ENCODE peak calls at places on chromosomes 12 and 14, in seven cellular contexts. One of them, this sample, is unnamed.

GRCh38 chr12:116717466-116718457 is 20.1 kb downstream of the SPRING1 start:
- DNase-seq in GM10248: no peak
- DNase-seq in transverse colon: peak
- DNase-seq in dorsolateral prefrontal cortex: peak
- DNase-seq in uterus: peak
- DNase-seq in A549: no peak
- DNase-seq in astrocyte of the cerebellum: peak
- DNase-seq in this sample: no peak

GRCh38 chr12:69897744-69898143 is 72.7 kb downstream of the MYRFL start:
- DNase-seq in GM10248: no peak
- DNase-seq in transverse colon: no peak
- DNase-seq in dorsolateral prefrontal cortex: peak
- DNase-seq in uterus: no peak
- DNase-seq in A549: no peak
- DNase-seq in astrocyte of the cerebellum: peak
- DNase-seq in this sample: no peak

GRCh38 chr12:78088391-78088832 is 257.7 kb downstream of the NAV3 start:
- DNase-seq in GM10248: peak
- DNase-seq in transverse colon: no peak
- DNase-seq in dorsolateral prefrontal cortex: no peak
- DNase-seq in uterus: no peak
- DNase-seq in A549: peak
- DNase-seq in astrocyte of the cerebellum: no peak
- DNase-seq in this sample: no peak

GRCh38 chr14:90819734-90820393 is 3.6 kb upstream of the TTC7B start:
- DNase-seq in GM10248: no peak
- DNase-seq in transverse colon: no peak
- DNase-seq in dorsolateral prefrontal cortex: no peak
- DNase-seq in uterus: no peak
- DNase-seq in A549: no peak
- DNase-seq in astrocyte of the cerebellum: no peak
- DNase-seq in this sample: no peak

GRCh38 chr12:77190022-77190421 is 124.7 kb upstream of the E2F7 start:
- DNase-seq in GM10248: no peak
- DNase-seq in transverse colon: no peak
- DNase-seq in dorsolateral prefrontal cortex: no peak
- DNase-seq in uterus: no peak
- DNase-seq in A549: no peak
- DNase-seq in astrocyte of the cerebellum: peak
- DNase-seq in this sample: no peak

GRCh38 chr14:21833836-21834235 is 160.2 kb upstream of the OR4E1 start:
- DNase-seq in GM10248: no peak
- DNase-seq in transverse colon: no peak
- DNase-seq in dorsolateral prefrontal cortex: no peak
- DNase-seq in uterus: no peak
- DNase-seq in A549: no peak
- DNase-seq in astrocyte of the cerebellum: no peak
- DNase-seq in this sample: no peak

GRCh38 chr12:3717283-3717974 is 35.5 kb downstream of the CRACR2A start:
- DNase-seq in GM10248: no peak
- DNase-seq in transverse colon: peak
- DNase-seq in dorsolateral prefrontal cortex: no peak
- DNase-seq in uterus: no peak
- DNase-seq in A549: no peak
- DNase-seq in astrocyte of the cerebellum: no peak
- DNase-seq in this sample: no peak

GRCh38 chr14:24911324-24912095 is 138.4 kb downstream of the STXBP6 start:
- DNase-seq in GM10248: no peak
- DNase-seq in transverse colon: no peak
- DNase-seq in dorsolateral prefrontal cortex: no peak
- DNase-seq in uterus: peak
- DNase-seq in A549: peak
- DNase-seq in astrocyte of the cerebellum: peak
- DNase-seq in this sample: no peak

GRCh38 chr12:93783827-93784226 is 106.7 kb downstream of the CRADD start:
- DNase-seq in GM10248: no peak
- DNase-seq in transverse colon: no peak
- DNase-seq in dorsolateral prefrontal cortex: no peak
- DNase-seq in uterus: no peak
- DNase-seq in A549: no peak
- DNase-seq in astrocyte of the cerebellum: no peak
- DNase-seq in this sample: no peak

GRCh38 chr12:107903377-107904061 is 129.0 kb downstream of the ASCL4 start:
- DNase-seq in GM10248: peak
- DNase-seq in transverse colon: peak
- DNase-seq in dorsolateral prefrontal cortex: peak
- DNase-seq in uterus: no peak
- DNase-seq in A549: peak
- DNase-seq in astrocyte of the cerebellum: no peak
- DNase-seq in this sample: peak

GRCh38 chr14:59407246-59407615 is 57.9 kb downstream of the GPR135 start:
- DNase-seq in GM10248: no peak
- DNase-seq in transverse colon: no peak
- DNase-seq in dorsolateral prefrontal cortex: no peak
- DNase-seq in uterus: no peak
- DNase-seq in A549: no peak
- DNase-seq in astrocyte of the cerebellum: peak
- DNase-seq in this sample: no peak

GRCh38 chr12:70853326-70853725 is 67.2 kb downstream of the PTPRR start:
- DNase-seq in GM10248: no peak
- DNase-seq in transverse colon: no peak
- DNase-seq in dorsolateral prefrontal cortex: no peak
- DNase-seq in uterus: peak
- DNase-seq in A549: no peak
- DNase-seq in astrocyte of the cerebellum: peak
- DNase-seq in this sample: no peak

GRCh38 chr12:88501976-88502938 is 78.0 kb downstream of the KITLG start:
- DNase-seq in GM10248: no peak
- DNase-seq in transverse colon: no peak
- DNase-seq in dorsolateral prefrontal cortex: no peak
- DNase-seq in uterus: no peak
- DNase-seq in A549: no peak
- DNase-seq in astrocyte of the cerebellum: no peak
- DNase-seq in this sample: no peak

GRCh38 chr14:22391908-22392307 is 197.1 kb downstream of the DAD1 start:
- DNase-seq in GM10248: peak
- DNase-seq in transverse colon: peak
- DNase-seq in dorsolateral prefrontal cortex: peak
- DNase-seq in uterus: peak
- DNase-seq in A549: peak
- DNase-seq in astrocyte of the cerebellum: peak
- DNase-seq in this sample: no peak

GRCh38 chr14:28142400-28143015 is 624.1 kb upstream of the FOXG1 start:
- DNase-seq in GM10248: no peak
- DNase-seq in transverse colon: no peak
- DNase-seq in dorsolateral prefrontal cortex: peak
- DNase-seq in uterus: no peak
- DNase-seq in A549: peak
- DNase-seq in astrocyte of the cerebellum: peak
- DNase-seq in this sample: no peak

GRCh38 chr14:39432619-39433451 is 602 bp upstream of the FBXO33 start:
- DNase-seq in GM10248: peak
- DNase-seq in transverse colon: peak
- DNase-seq in dorsolateral prefrontal cortex: peak
- DNase-seq in uterus: peak
- DNase-seq in A549: peak
- DNase-seq in astrocyte of the cerebellum: peak
- DNase-seq in this sample: peak

GRCh38 chr12:179131-179884 is 34.6 kb downstream of the SLC6A12 start:
- DNase-seq in GM10248: no peak
- DNase-seq in transverse colon: no peak
- DNase-seq in dorsolateral prefrontal cortex: no peak
- DNase-seq in uterus: no peak
- DNase-seq in A549: no peak
- DNase-seq in astrocyte of the cerebellum: peak
- DNase-seq in this sample: no peak

GRCh38 chr12:72673853-72674252 is 401.7 kb downstream of the TRHDE start:
- DNase-seq in GM10248: peak
- DNase-seq in transverse colon: no peak
- DNase-seq in dorsolateral prefrontal cortex: no peak
- DNase-seq in uterus: no peak
- DNase-seq in A549: no peak
- DNase-seq in astrocyte of the cerebellum: no peak
- DNase-seq in this sample: no peak

GRCh38 chr14:100140452-100141132 is 18.9 kb downstream of the DEGS2 start:
- DNase-seq in GM10248: no peak
- DNase-seq in transverse colon: no peak
- DNase-seq in dorsolateral prefrontal cortex: no peak
- DNase-seq in uterus: no peak
- DNase-seq in A549: peak
- DNase-seq in astrocyte of the cerebellum: no peak
- DNase-seq in this sample: no peak
- TF ChIP-seq CTCF in GM10248: no peak
- TF ChIP-seq CTCF in transverse colon: no peak
- TF ChIP-seq CTCF in dorsolateral prefrontal cortex: no peak
- TF ChIP-seq CTCF in uterus: no peak
- TF ChIP-seq CTCF in A549: no peak
- TF ChIP-seq CTCF in astrocyte of the cerebellum: peak
- TF ChIP-seq CTCF in this sample: no peak

DNA sequence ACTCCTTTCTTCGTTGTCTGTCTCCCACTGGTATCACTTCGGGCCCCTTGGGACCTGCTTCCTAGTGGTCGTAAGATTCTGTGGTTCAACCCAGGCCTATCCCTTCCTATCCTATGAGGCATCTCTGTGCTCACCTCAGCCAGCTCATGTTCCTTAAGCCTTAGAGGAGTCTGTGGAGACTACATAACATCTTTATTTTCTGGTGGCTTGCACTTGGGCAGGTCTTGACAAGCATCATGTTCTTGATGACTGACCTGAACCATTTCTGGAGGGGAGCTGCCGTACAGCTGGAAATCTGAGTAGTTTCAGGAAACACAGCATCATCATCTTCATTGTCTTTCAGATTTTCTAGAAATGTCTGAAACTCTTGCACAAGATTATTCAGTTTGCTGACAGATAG is 69.3 kb downstream of the PPFIBP1 start:
- DNase-seq in GM10248: no peak
- DNase-seq in transverse colon: no peak
- DNase-seq in dorsolateral prefrontal cortex: no peak
- DNase-seq in uterus: no peak
- DNase-seq in A549: no peak
- DNase-seq in astrocyte of the cerebellum: no peak
- DNase-seq in this sample: no peak
- TF ChIP-seq CTCF in GM10248: no peak
- TF ChIP-seq CTCF in transverse colon: no peak
- TF ChIP-seq CTCF in dorsolateral prefrontal cortex: no peak
- TF ChIP-seq CTCF in uterus: no peak
- TF ChIP-seq CTCF in A549: no peak
- TF ChIP-seq CTCF in astrocyte of the cerebellum: no peak
- TF ChIP-seq CTCF in this sample: no peak

DNA sequence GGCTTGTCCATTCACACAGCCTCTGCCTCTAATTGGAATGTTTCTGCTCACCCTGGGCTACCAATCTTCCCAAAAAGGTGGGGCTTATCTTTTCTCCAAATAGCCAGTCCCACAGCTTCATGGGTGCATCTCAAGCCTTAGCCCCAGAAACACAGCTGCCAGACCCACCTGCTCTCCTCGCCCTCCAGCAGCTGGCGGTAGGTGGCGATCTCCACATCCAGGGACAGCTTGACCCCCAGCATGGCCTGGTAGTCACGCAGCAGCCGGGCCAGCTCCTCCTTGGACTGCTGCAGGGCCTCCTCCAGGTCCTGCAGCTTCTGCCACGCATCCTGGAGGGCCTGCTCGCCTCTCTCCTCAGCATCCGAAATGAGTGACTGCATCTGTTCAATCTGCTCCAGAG is 11.1 kb downstream of the KRT77 start:
- DNase-seq in GM10248: no peak
- DNase-seq in transverse colon: no peak
- DNase-seq in dorsolateral prefrontal cortex: no peak
- DNase-seq in uterus: no peak
- DNase-seq in A549: peak
- DNase-seq in astrocyte of the cerebellum: no peak
- DNase-seq in this sample: no peak
- TF ChIP-seq CTCF in GM10248: no peak
- TF ChIP-seq CTCF in transverse colon: no peak
- TF ChIP-seq CTCF in dorsolateral prefrontal cortex: no peak
- TF ChIP-seq CTCF in uterus: no peak
- TF ChIP-seq CTCF in A549: peak
- TF ChIP-seq CTCF in astrocyte of the cerebellum: no peak
- TF ChIP-seq CTCF in this sample: no peak

GRCh38 chr14:73661872-73662271 is 17.1 kb downstream of the DNAL1 start:
- DNase-seq in GM10248: no peak
- DNase-seq in transverse colon: no peak
- DNase-seq in dorsolateral prefrontal cortex: no peak
- DNase-seq in uterus: no peak
- DNase-seq in A549: no peak
- DNase-seq in astrocyte of the cerebellum: no peak
- DNase-seq in this sample: no peak

GRCh38 chr14:73663548-73664212 is 18.9 kb downstream of the DNAL1 start:
- DNase-seq in GM10248: peak
- DNase-seq in transverse colon: no peak
- DNase-seq in dorsolateral prefrontal cortex: no peak
- DNase-seq in uterus: no peak
- DNase-seq in A549: no peak
- DNase-seq in astrocyte of the cerebellum: no peak
- DNase-seq in this sample: no peak

GRCh38 chr14:73660511-73660910 is 15.7 kb downstream of the DNAL1 start:
- DNase-seq in GM10248: no peak
- DNase-seq in transverse colon: no peak
- DNase-seq in dorsolateral prefrontal cortex: no peak
- DNase-seq in uterus: no peak
- DNase-seq in A549: no peak
- DNase-seq in astrocyte of the cerebellum: no peak
- DNase-seq in this sample: no peak

GRCh38 chr14:73665130-73665529 is 20.3 kb downstream of the DNAL1 start:
- DNase-seq in GM10248: no peak
- DNase-seq in transverse colon: no peak
- DNase-seq in dorsolateral prefrontal cortex: no peak
- DNase-seq in uterus: no peak
- DNase-seq in A549: no peak
- DNase-seq in astrocyte of the cerebellum: no peak
- DNase-seq in this sample: no peak

GRCh38 chr14:73662439-73663056 is 17.8 kb downstream of the DNAL1 start:
- DNase-seq in GM10248: no peak
- DNase-seq in transverse colon: no peak
- DNase-seq in dorsolateral prefrontal cortex: no peak
- DNase-seq in uterus: peak
- DNase-seq in A549: peak
- DNase-seq in astrocyte of the cerebellum: peak
- DNase-seq in this sample: no peak
- TF ChIP-seq CTCF in GM10248: no peak
- TF ChIP-seq CTCF in transverse colon: no peak
- TF ChIP-seq CTCF in dorsolateral prefrontal cortex: no peak
- TF ChIP-seq CTCF in uterus: peak
- TF ChIP-seq CTCF in A549: peak
- TF ChIP-seq CTCF in astrocyte of the cerebellum: peak
- TF ChIP-seq CTCF in this sample: peak

GRCh38 chr14:72554994-72555608 is 338.8 kb downstream of the DPF3 start:
- DNase-seq in GM10248: no peak
- DNase-seq in transverse colon: no peak
- DNase-seq in dorsolateral prefrontal cortex: no peak
- DNase-seq in uterus: no peak
- DNase-seq in A549: no peak
- DNase-seq in astrocyte of the cerebellum: no peak
- DNase-seq in this sample: no peak
- TF ChIP-seq CTCF in GM10248: no peak
- TF ChIP-seq CTCF in transverse colon: no peak
- TF ChIP-seq CTCF in dorsolateral prefrontal cortex: peak
- TF ChIP-seq CTCF in uterus: no peak
- TF ChIP-seq CTCF in A549: no peak
- TF ChIP-seq CTCF in astrocyte of the cerebellum: no peak
- TF ChIP-seq CTCF in this sample: no peak